ENCODE peak calls at places on chromosomes 4 and X, in ten cellular contexts. L is HCT116; X is breast epithelium; A is heart right ventricle; M is naive B cell; T is fibroblast of mammary gland; V is Right ventricle myocardium superior; G is CD8-positive, alpha-beta T cell; Z is H4; Y is AG08395. N is an unnamed sample.
A peak's percentile ranks its signal among the peaks of the same experiment; 100 is the strongest.

GRCh38 chr4:8615366-8615765 is 22.8 kb downstream of the CPZ start:
- DNase-seq in L (no peak), X (no peak), A (no peak), M (no peak), T (no peak), V (peak; percentile 8), G (no peak), Z (no peak), Y (no peak), N (no peak)

GRCh38 chrX:6849711-6850415 is 297.6 kb upstream of the STS start:
- DNase-seq in L (no peak), X (no peak), A (no peak), M (no peak), T (no peak), V (no peak), G (no peak), Z (peak; percentile 52), Y (peak; percentile 3), N (no peak)

GRCh38 chrX:71254092-71254941 is at the start of gene ZMYM3:
- DNase-seq in L (peak; percentile 50), X (peak; percentile 79), A (peak; percentile 84), M (peak; percentile 79), T (peak; percentile 71), V (peak; percentile 92), G (peak; percentile 68), Z (peak; percentile 72), Y (peak; percentile 93), N (peak; percentile 91)

GRCh38 chrX:21167028-21167427 is 207.2 kb upstream of the CNKSR2 start:
- DNase-seq in L (no peak), X (no peak), A (no peak), M (no peak), T (no peak), V (no peak), G (no peak), Z (no peak), Y (no peak), N (no peak)

GRCh38 chr4:140756292-140757219 is at the start of gene TBC1D9:
- DNase-seq in L (peak; percentile 86), X (peak; percentile 86), A (peak; percentile 93), M (peak; percentile 67), T (peak; percentile 80), V (peak; percentile 89), G (no peak), Z (peak; percentile 93), Y (peak; percentile 67), N (peak; percentile 94)

GRCh38 chr4:99394913-99395312 is 40.2 kb downstream of the ADH7 start:
- DNase-seq in L (no peak), X (no peak), A (no peak), M (no peak), T (peak; percentile 51), V (no peak), G (no peak), Z (no peak), Y (no peak), N (no peak)

GRCh38 chrX:147602297-147602696 is 309.4 kb upstream of the FMR1 start:
- DNase-seq in L (no peak), X (no peak), A (no peak), M (no peak), T (no peak), V (no peak), G (no peak), Z (peak; percentile 31), Y (no peak), N (no peak)

GRCh38 chr4:148954011-148954749 is 512.0 kb upstream of the NR3C2 start:
- DNase-seq in L (no peak), X (no peak), A (no peak), M (no peak), T (no peak), V (no peak), G (no peak), Z (no peak), Y (no peak), N (no peak)

GRCh38 chr4:1293981-1294380 is 4.3 kb downstream of the MAEA start:
- DNase-seq in L (no peak), X (no peak), A (no peak), M (no peak), T (no peak), V (peak; percentile 75), G (no peak), Z (no peak), Y (no peak), N (no peak)